ENCODE peak calls at places on chromosomes 4 and X, in eight cellular contexts. G, Q, H, C, F, R, L and P are unnamed samples.

GRCh38 chr4:160510925-160511324 is 1408.0 kb downstream of the RAPGEF2 start:
- DNase-seq in C (no peak), R (peak), F (no peak), Q (no peak), L (no peak), H (no peak), G (no peak), P (no peak)

GRCh38 chr4:20137176-20137575 is 114.5 kb upstream of the SLIT2 start:
- DNase-seq in L (no peak), H (no peak), F (no peak), R (no peak), Q (no peak), C (peak), G (no peak), P (no peak)

GRCh38 chr4:114563536-114564315 is 34.9 kb upstream of the UGT8 start:
- DNase-seq in G (no peak), C (peak), L (no peak), H (no peak), F (no peak), Q (no peak), R (peak), P (no peak)

GRCh38 chr4:22471999-22472434 is 43.8 kb downstream of the ADGRA3 start:
- DNase-seq in R (peak), G (no peak), F (no peak), C (peak), H (no peak), Q (no peak), L (no peak), P (no peak)

GRCh38 chr4:174437756-174438155 is 84.5 kb downstream of the HPGD start:
- DNase-seq in Q (no peak), L (no peak), G (no peak), H (no peak), C (peak), R (no peak), F (no peak), P (no peak)

GRCh38 chr4:145530662-145531061 is 49.0 kb downstream of the SMAD1 start:
- DNase-seq in R (no peak), L (no peak), H (no peak), G (no peak), C (no peak), F (no peak), Q (no peak), P (no peak)

GRCh38 chr4:144709159-144709558 is 63.2 kb downstream of the HHIP start:
- DNase-seq in F (no peak), R (peak), C (peak), Q (no peak), G (no peak), L (no peak), H (no peak), P (no peak)

GRCh38 chrX:37371578-37371981 is 22.4 kb downstream of the PRRG1 start:
- DNase-seq in H (no peak), C (no peak), R (no peak), G (peak), F (no peak), L (no peak), Q (no peak), P (no peak)

GRCh38 chrX:120302434-120302833 is 8.8 kb downstream of the TMEM255A start:
- DNase-seq in G (no peak), C (no peak), L (peak), R (no peak), Q (no peak), F (no peak), H (peak), P (no peak)

GRCh38 chr4:77695769-77696168 is 90.1 kb downstream of the CXCL13 start:
- DNase-seq in L (no peak), H (no peak), R (peak), G (no peak), F (no peak), Q (no peak), C (peak), P (no peak)

GRCh38 chr4:38678078-38678477 is 14.1 kb downstream of the KLF3 start:
- DNase-seq in L (no peak), Q (no peak), F (no peak), G (no peak), R (no peak), C (peak), H (no peak), P (no peak)

GRCh38 chr4:40247350-40247749 is 50.5 kb downstream of the RHOH start:
- DNase-seq in G (no peak), H (no peak), R (no peak), C (no peak), Q (no peak), F (no peak), L (peak), P (no peak)

GRCh38 chr4:149353241-149353640 is 462.4 kb downstream of the IQCM start:
- DNase-seq in G (no peak), Q (no peak), R (peak), C (peak), H (no peak), L (no peak), F (no peak), P (no peak)

GRCh38 chrX:133415276-133416105 is at the start of gene GPC4:
- DNase-seq in H (no peak), Q (peak), F (peak), G (peak), R (no peak), L (no peak), C (peak), P (peak)

GRCh38 chrX:101230636-101231035 is 11.1 kb downstream of the DRP2 start:
- DNase-seq in C (no peak), G (no peak), R (peak), H (no peak), L (no peak), Q (no peak), F (no peak), P (no peak)

GRCh38 chr4:139297001-139297410 is 4.3 kb upstream of the NAA15 start:
- DNase-seq in F (no peak), R (peak), L (no peak), Q (no peak), H (peak), C (no peak), G (no peak), P (no peak)

GRCh38 chr4:68572653-68573052 is 3.5 kb downstream of the UGT2B17 start:
- DNase-seq in C (no peak), H (no peak), R (no peak), G (no peak), Q (no peak), F (no peak), L (no peak), P (no peak)

GRCh38 chr4:68577590-68577989 is 1.5 kb upstream of the UGT2B17 start:
- DNase-seq in F (no peak), Q (no peak), C (no peak), G (no peak), R (no peak), H (no peak), L (no peak), P (no peak)

GRCh38 chr4:68575081-68575480 is 1.0 kb downstream of the UGT2B17 start:
- DNase-seq in F (no peak), C (no peak), H (no peak), Q (no peak), G (no peak), L (no peak), R (no peak), P (no peak)

GRCh38 chr4:68581382-68582338 is 5.5 kb upstream of the UGT2B17 start:
- DNase-seq in R (peak), Q (no peak), L (no peak), C (no peak), G (no peak), H (no peak), F (no peak), P (no peak)

DNA sequence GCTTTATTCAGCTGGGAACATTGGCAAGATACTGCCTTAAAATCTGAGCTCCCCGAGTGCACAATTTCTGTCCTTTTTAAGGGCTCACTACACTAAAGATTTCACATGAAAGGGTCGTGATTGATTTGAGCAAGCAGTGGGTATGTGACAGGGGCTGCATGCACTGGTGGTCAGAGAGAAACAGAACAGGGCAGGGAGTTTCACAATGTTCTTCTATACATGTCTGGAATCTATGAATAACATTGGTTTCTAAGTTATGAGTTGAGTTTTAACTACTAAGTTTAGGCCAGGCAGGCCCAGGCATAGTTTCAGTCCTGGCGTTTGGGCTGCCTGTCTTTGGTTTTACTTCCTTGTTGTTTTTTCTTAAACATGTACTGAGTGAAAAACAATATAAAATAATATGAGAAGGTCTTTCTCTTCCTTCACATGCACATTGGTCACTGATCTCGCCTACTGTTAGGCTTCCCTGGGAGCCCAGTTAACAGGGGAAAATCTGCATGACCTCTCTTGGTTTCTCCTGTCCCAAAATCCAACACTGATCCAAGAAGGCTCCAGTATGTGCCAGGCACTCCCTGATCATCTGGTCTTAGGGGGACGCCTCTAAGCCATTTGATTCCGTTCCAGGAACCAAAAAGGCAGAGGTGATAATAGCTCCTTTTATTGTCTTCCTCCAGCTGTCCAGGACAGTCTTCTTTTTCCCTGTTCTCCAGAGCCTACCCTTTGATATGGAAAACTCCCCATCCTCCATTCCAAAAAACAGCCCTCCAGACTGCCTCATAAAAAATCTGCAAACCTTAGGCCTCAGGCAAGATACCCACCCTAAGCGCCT is at the start of gene UGT2B17:
- DNase-seq in Q (no peak), R (no peak), H (no peak), G (no peak), F (no peak), C (no peak), L (no peak), P (no peak)
- TF ChIP-seq CTCF in Q (no peak), R (no peak), H (no peak), G (no peak), F (no peak), C (no peak), L (no peak), P (no peak)

GRCh38 chr4:76305971-76306881 is at the start of gene STBD1:
- DNase-seq in C (peak), Q (peak), R (peak), H (peak), F (peak), L (no peak), G (peak), P (peak)
- TF ChIP-seq CTCF in C (no peak), Q (no peak), R (no peak), H (no peak), F (no peak), L (no peak), G (no peak), P (peak)

GRCh38 chrX:110406822-110407221 is 48.2 kb downstream of the RTL9 start:
- DNase-seq in C (no peak), L (no peak), R (no peak), F (no peak), G (no peak), Q (no peak), H (no peak), P (no peak)

GRCh38 chrX:110410598-110410997 is 52.0 kb downstream of the RTL9 start:
- DNase-seq in G (no peak), R (no peak), F (no peak), H (no peak), L (no peak), C (no peak), Q (no peak), P (no peak)

GRCh38 chrX:110408949-110409588 is 50.4 kb downstream of the RTL9 start:
- DNase-seq in L (no peak), G (no peak), Q (no peak), F (no peak), R (no peak), H (no peak), C (peak), P (no peak)

GRCh38 chrX:110409925-110410324 is 51.3 kb downstream of the RTL9 start:
- DNase-seq in R (peak), G (no peak), C (no peak), Q (no peak), H (no peak), F (no peak), L (no peak), P (no peak)

DNA sequence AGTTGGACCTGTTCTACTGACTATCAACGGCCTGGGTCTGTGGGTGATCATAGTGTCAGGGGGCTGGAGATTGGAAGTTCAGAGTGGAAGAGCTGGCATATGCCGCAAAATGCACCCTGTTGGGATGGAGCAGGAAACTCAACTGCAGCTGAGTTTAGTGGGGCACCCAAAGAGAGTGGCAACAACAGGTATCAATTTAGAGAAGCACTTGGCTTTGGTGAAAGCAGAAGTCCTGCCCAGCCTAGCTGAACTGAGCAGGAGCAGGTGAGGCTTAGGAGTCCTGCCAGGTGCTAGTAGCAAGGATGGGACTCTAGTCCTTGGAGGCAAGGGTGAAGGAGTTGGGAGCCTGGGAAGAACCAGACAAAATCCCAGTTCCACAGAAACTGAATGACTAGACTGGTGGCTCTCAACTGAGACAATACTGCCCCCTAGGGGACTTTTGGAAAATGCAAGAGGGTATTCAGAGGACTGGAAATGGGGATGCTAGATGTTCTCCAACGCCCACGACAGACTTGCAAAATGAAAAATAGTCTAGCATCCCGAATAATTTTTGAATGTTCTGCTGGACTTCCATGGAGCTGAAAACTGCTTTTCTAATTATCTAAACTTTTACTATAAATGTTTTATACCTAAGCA is 49.4 kb downstream of the RTL9 start:
- DNase-seq in Q (peak), L (peak), G (no peak), F (no peak), H (no peak), C (peak), R (peak), P (peak)
- TF ChIP-seq CTCF in Q (peak), L (peak), G (peak), F (no peak), H (peak), C (peak), R (peak), P (peak)

GRCh38 chr4:48546336-48546735 is 56.3 kb downstream of the ZAR1 start:
- DNase-seq in C (peak), G (no peak), L (no peak), Q (no peak), R (peak), F (no peak), H (no peak), P (no peak)
- TF ChIP-seq CTCF in C (peak), G (peak), L (peak), Q (peak), R (peak), F (no peak), H (peak), P (peak)

GRCh38 chrX:102599950-102600579 is 750 bp downstream of the ARMCX5 start:
- DNase-seq in L (no peak), H (no peak), R (peak), C (peak), G (no peak), Q (no peak), F (no peak), P (no peak)

GRCh38 chrX:102604327-102604726 is 5.0 kb downstream of the ARMCX5 start:
- DNase-seq in R (no peak), Q (no peak), F (no peak), C (peak), G (no peak), H (no peak), L (no peak), P (no peak)

GRCh38 chrX:102599084-102599949 is at the start of gene ARMCX5:
- DNase-seq in F (peak), G (peak), L (peak), C (peak), Q (peak), H (peak), R (peak), P (peak)
- TF ChIP-seq CTCF in F (no peak), G (no peak), L (no peak), C (no peak), Q (peak), H (no peak), R (peak), P (peak)

GRCh38 chr4:138218976-138219375 is 23.2 kb downstream of the SLC7A11 start:
- DNase-seq in G (no peak), H (no peak), R (no peak), Q (no peak), F (no peak), C (no peak), L (no peak), P (no peak)

GRCh38 chr4:138223191-138223910 is 18.8 kb downstream of the SLC7A11 start:
- DNase-seq in F (no peak), Q (no peak), L (no peak), H (no peak), C (no peak), R (no peak), G (no peak), P (no peak)

GRCh38 chr4:138224614-138225013 is 17.5 kb downstream of the SLC7A11 start:
- DNase-seq in R (no peak), C (no peak), Q (no peak), L (no peak), H (no peak), F (no peak), G (no peak), P (no peak)

GRCh38 chr4:138225477-138225876 is 16.7 kb downstream of the SLC7A11 start:
- DNase-seq in Q (no peak), H (no peak), L (no peak), R (no peak), C (no peak), G (no peak), F (no peak), P (no peak)

GRCh38 chr4:138222041-138222440 is 20.1 kb downstream of the SLC7A11 start:
- DNase-seq in R (peak), H (no peak), L (no peak), Q (no peak), C (peak), F (no peak), G (no peak), P (no peak)
- TF ChIP-seq CTCF in R (no peak), H (no peak), L (no peak), Q (no peak), C (no peak), F (no peak), G (no peak), P (peak)

DNA sequence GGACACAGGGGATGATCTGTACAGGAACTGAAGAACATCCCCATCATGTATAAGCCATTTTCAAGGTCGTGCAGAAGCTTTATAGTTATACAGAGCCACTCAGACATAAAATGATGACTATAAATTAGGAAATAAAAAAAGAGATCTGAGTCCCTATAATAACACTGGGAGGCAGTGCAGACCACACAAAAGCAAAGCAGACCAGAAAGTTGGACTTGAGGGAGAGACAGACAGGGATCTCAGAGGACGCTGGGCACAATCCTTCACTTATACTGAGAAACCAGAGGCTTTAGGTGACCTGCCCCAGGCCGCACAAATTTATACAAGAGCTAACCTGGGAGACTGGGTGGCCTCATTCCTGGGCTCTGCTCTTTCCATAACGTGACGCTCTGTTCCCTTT is 70.5 kb downstream of the HADH start:
- DNase-seq in F (no peak), G (no peak), L (no peak), R (peak), Q (peak), H (no peak), C (peak), P (no peak)
- TF ChIP-seq CTCF in F (no peak), G (peak), L (no peak), R (peak), Q (peak), H (no peak), C (peak), P (peak)